ENCODE peak calls at places on chromosomes 13 and 19, in five cellular contexts. One of them, this sample, is unnamed.

GRCh38 chr19:22976248-22976647 is 26.7 kb downstream of the ZNF728 start:
- DNase-seq in cardiac muscle cell: no peak
- DNase-seq in Caco-2: no peak
- DNase-seq in AG04450: no peak
- DNase-seq in heart right ventricle: no peak
- DNase-seq in this sample: no peak

GRCh38 chr19:5059191-5059579 is 90.3 kb downstream of the KDM4B start:
- DNase-seq in cardiac muscle cell: peak
- DNase-seq in Caco-2: no peak
- DNase-seq in AG04450: no peak
- DNase-seq in heart right ventricle: no peak
- DNase-seq in this sample: no peak

GRCh38 chr13:95300625-95301134 is 571 bp downstream of the ABCC4 start:
- DNase-seq in cardiac muscle cell: peak
- DNase-seq in Caco-2: peak
- DNase-seq in AG04450: peak
- DNase-seq in heart right ventricle: peak
- DNase-seq in this sample: peak

GRCh38 chr13:80339841-80340642 is 884 bp downstream of the SPRY2 start:
- DNase-seq in cardiac muscle cell: peak
- DNase-seq in Caco-2: peak
- DNase-seq in AG04450: no peak
- DNase-seq in heart right ventricle: peak
- DNase-seq in this sample: peak

GRCh38 chr13:110546933-110547332 is 14.6 kb downstream of the RAB20 start:
- DNase-seq in cardiac muscle cell: peak
- DNase-seq in Caco-2: peak
- DNase-seq in AG04450: peak
- DNase-seq in heart right ventricle: peak
- DNase-seq in this sample: peak

GRCh38 chr19:45235485-45235884 is 9.7 kb downstream of the EXOC3L2 start:
- DNase-seq in cardiac muscle cell: no peak
- DNase-seq in Caco-2: no peak
- DNase-seq in AG04450: no peak
- DNase-seq in heart right ventricle: no peak
- DNase-seq in this sample: no peak

GRCh38 chr13:28409648-28410047 is 85.3 kb downstream of the FLT1 start:
- DNase-seq in cardiac muscle cell: no peak
- DNase-seq in Caco-2: no peak
- DNase-seq in AG04450: no peak
- DNase-seq in heart right ventricle: no peak
- DNase-seq in this sample: no peak

GRCh38 chr19:14072535-14073231 is at the start of gene MISP3:
- DNase-seq in cardiac muscle cell: no peak
- DNase-seq in Caco-2: peak
- DNase-seq in AG04450: no peak
- DNase-seq in heart right ventricle: peak
- DNase-seq in this sample: peak

GRCh38 chr13:113648218-113648615 is 9.8 kb downstream of the ATP4B start:
- DNase-seq in cardiac muscle cell: no peak
- DNase-seq in Caco-2: peak
- DNase-seq in AG04450: no peak
- DNase-seq in heart right ventricle: no peak
- DNase-seq in this sample: no peak

GRCh38 chr13:73090116-73090811 is 31.5 kb downstream of the KLF5 start:
- DNase-seq in cardiac muscle cell: peak
- DNase-seq in Caco-2: peak
- DNase-seq in AG04450: peak
- DNase-seq in heart right ventricle: no peak
- DNase-seq in this sample: peak

GRCh38 chr13:108961542-108962125 is 332.2 kb downstream of the MYO16 start:
- DNase-seq in cardiac muscle cell: peak
- DNase-seq in Caco-2: no peak
- DNase-seq in AG04450: no peak
- DNase-seq in heart right ventricle: no peak
- DNase-seq in this sample: no peak

GRCh38 chr13:48403151-48403631 is 9.7 kb downstream of the LPAR6 start:
- DNase-seq in cardiac muscle cell: peak
- DNase-seq in Caco-2: no peak
- DNase-seq in AG04450: no peak
- DNase-seq in heart right ventricle: no peak
- DNase-seq in this sample: no peak

GRCh38 chr13:37306778-37307544 is 201.5 kb upstream of the CSNK1A1L start:
- DNase-seq in cardiac muscle cell: peak
- DNase-seq in Caco-2: no peak
- DNase-seq in AG04450: peak
- DNase-seq in heart right ventricle: no peak
- DNase-seq in this sample: peak

GRCh38 chr13:99746857-99747710 is 224.5 kb downstream of the ZIC5 start:
- DNase-seq in cardiac muscle cell: no peak
- DNase-seq in Caco-2: no peak
- DNase-seq in AG04450: no peak
- DNase-seq in heart right ventricle: no peak
- DNase-seq in this sample: no peak

GRCh38 chr13:99335603-99336002 is 28.4 kb upstream of the GPR183 start:
- DNase-seq in cardiac muscle cell: no peak
- DNase-seq in Caco-2: no peak
- DNase-seq in AG04450: no peak
- DNase-seq in heart right ventricle: no peak
- DNase-seq in this sample: no peak

GRCh38 chr19:40445006-40445312 is 824 bp upstream of the SERTAD3 start:
- DNase-seq in cardiac muscle cell: no peak
- DNase-seq in Caco-2: no peak
- DNase-seq in AG04450: no peak
- DNase-seq in heart right ventricle: no peak
- DNase-seq in this sample: no peak

GRCh38 chr19:40445637-40445944 is 1.5 kb upstream of the SERTAD3 start:
- DNase-seq in cardiac muscle cell: no peak
- DNase-seq in Caco-2: no peak
- DNase-seq in AG04450: no peak
- DNase-seq in heart right ventricle: no peak
- DNase-seq in this sample: no peak

GRCh38 chr19:40443131-40443929 is 805 bp downstream of the SERTAD3 start:
- DNase-seq in cardiac muscle cell: peak
- DNase-seq in Caco-2: peak
- DNase-seq in AG04450: peak
- DNase-seq in heart right ventricle: peak
- DNase-seq in this sample: peak

GRCh38 chr19:40443930-40444180 is 280 bp downstream of the SERTAD3 start:
- DNase-seq in cardiac muscle cell: no peak
- DNase-seq in Caco-2: no peak
- DNase-seq in AG04450: no peak
- DNase-seq in heart right ventricle: no peak
- DNase-seq in this sample: no peak

DNA sequence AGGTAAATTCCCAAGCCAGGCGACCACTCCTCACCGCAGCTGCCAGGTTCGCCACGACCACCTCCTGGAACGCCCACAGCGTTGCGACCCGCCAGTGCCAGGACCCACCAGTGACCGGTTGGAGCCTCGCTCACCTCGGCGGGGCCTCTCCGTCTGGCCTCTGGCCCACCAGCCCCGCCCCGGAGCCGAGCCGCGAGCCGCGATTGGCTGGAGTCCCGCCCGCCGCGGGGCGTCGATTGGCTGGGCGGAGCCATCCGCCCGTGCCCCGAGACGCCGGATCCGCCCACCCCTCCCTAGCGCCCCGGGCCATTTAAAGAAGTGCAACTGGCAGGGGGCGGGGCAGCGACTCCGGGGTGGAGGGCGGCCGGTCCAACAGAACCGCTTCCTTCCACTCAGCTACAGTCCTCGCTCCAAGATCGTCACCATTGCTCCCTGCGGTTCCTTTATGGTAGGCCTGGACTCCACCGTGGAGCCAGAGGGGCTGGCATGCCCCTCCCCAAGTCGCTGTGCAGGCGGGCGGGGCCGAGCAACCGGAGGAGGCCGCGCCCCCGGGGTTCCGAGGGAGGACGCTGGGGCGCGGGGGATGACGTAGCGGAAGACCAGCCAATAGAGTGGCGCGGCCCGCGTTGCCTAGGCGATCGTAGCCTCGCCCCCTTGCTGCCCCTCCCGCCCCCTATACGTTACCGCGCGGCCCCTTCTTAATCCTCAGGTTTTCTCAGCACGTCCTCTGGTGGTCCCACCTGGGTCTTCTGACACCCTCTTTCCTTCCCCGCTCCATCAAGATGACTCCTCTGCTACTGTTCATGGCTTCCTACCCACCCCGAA is at the start of gene SERTAD3:
- DNase-seq in cardiac muscle cell: peak
- DNase-seq in Caco-2: peak
- DNase-seq in AG04450: peak
- DNase-seq in heart right ventricle: peak
- DNase-seq in this sample: peak
- TF ChIP-seq CTCF in cardiac muscle cell: peak
- TF ChIP-seq CTCF in Caco-2: no peak
- TF ChIP-seq CTCF in AG04450: no peak
- TF ChIP-seq CTCF in heart right ventricle: peak
- TF ChIP-seq CTCF in this sample: no peak

DNA sequence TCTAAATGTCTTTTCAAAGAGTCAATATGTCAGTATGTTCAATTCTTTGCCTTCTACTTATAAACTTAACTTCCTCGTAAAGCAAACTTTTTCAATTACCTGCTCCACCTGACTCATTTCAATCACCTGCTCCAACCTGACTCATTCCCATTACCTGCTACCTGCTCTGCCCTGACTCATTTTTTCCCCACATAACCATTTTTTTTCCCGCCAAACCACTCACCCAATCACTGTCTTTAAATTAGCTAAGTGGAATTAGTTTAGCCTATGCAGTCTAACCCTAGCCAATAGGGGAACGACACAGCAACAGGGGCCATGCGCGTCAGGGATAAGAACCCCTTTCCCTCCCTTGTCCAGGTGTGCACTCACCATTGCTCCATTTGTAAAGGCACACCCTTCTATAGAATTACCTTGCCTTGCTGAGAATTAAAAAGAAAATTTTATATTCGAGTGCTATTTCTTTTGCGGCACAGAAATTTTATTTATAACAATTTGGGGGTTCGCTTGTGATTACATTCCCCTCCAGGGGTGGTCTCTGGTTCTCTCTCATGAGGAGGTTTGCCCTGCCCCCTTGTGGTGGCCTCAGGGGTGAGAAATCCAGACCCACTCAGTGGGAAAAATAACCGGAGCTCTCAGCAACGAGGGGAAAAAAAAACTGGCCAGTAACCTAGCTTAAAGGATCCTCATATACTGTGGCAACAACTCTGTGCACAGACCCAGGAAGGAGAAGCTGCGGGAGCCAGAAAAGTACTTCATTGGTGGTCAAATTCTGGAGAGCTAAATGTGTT is 193.1 kb downstream of the ZNF486 start:
- DNase-seq in cardiac muscle cell: no peak
- DNase-seq in Caco-2: no peak
- DNase-seq in AG04450: no peak
- DNase-seq in heart right ventricle: no peak
- DNase-seq in this sample: no peak
- TF ChIP-seq CTCF in cardiac muscle cell: no peak
- TF ChIP-seq CTCF in Caco-2: no peak
- TF ChIP-seq CTCF in AG04450: no peak
- TF ChIP-seq CTCF in heart right ventricle: peak
- TF ChIP-seq CTCF in this sample: no peak

GRCh38 chr19:10863107-10863700 is 8.1 kb upstream of the CARM1 start:
- DNase-seq in cardiac muscle cell: peak
- DNase-seq in Caco-2: no peak
- DNase-seq in AG04450: no peak
- DNase-seq in heart right ventricle: no peak
- DNase-seq in this sample: peak

GRCh38 chr19:10858204-10858828 is 10.1 kb downstream of the C19orf38 start:
- DNase-seq in cardiac muscle cell: peak
- DNase-seq in Caco-2: no peak
- DNase-seq in AG04450: no peak
- DNase-seq in heart right ventricle: no peak
- DNase-seq in this sample: no peak

GRCh38 chr19:10862561-10863106 is 8.7 kb upstream of the CARM1 start:
- DNase-seq in cardiac muscle cell: no peak
- DNase-seq in Caco-2: no peak
- DNase-seq in AG04450: no peak
- DNase-seq in heart right ventricle: no peak
- DNase-seq in this sample: no peak

GRCh38 chr19:10864538-10864899 is 6.8 kb upstream of the CARM1 start:
- DNase-seq in cardiac muscle cell: peak
- DNase-seq in Caco-2: peak
- DNase-seq in AG04450: peak
- DNase-seq in heart right ventricle: peak
- DNase-seq in this sample: peak

GRCh38 chr19:10861118-10861651 is 10.2 kb upstream of the CARM1 start:
- DNase-seq in cardiac muscle cell: peak
- DNase-seq in Caco-2: no peak
- DNase-seq in AG04450: no peak
- DNase-seq in heart right ventricle: no peak
- DNase-seq in this sample: peak
- TF ChIP-seq CTCF in cardiac muscle cell: peak
- TF ChIP-seq CTCF in Caco-2: no peak
- TF ChIP-seq CTCF in AG04450: peak
- TF ChIP-seq CTCF in heart right ventricle: peak
- TF ChIP-seq CTCF in this sample: peak

DNA sequence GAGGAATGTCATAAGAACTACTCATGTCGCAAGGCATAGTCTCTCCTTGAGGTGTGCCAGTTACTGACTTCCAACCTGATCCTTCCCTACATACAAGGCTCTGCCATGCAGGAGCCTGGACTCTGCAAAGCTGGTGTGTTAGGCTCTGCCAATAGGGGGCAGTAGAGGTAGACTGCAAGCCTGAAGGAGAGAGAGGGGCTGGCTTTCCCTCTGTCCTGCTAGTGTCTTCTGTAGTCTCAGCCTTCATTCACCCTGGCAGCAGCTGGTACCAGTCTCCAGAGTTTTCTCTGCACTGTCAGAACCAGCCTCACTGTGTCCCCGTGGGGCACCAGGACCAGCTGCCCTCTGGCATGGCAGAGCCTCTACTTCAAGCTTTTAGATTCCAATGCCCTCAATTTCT is 14.5 kb downstream of the SHISA2 start:
- DNase-seq in cardiac muscle cell: peak
- DNase-seq in Caco-2: no peak
- DNase-seq in AG04450: no peak
- DNase-seq in heart right ventricle: no peak
- DNase-seq in this sample: no peak
- TF ChIP-seq CTCF in cardiac muscle cell: peak
- TF ChIP-seq CTCF in Caco-2: peak
- TF ChIP-seq CTCF in AG04450: peak
- TF ChIP-seq CTCF in heart right ventricle: peak
- TF ChIP-seq CTCF in this sample: peak

GRCh38 chr13:78319101-78319627 is 284.2 kb downstream of the POU4F1 start:
- DNase-seq in cardiac muscle cell: no peak
- DNase-seq in Caco-2: no peak
- DNase-seq in AG04450: no peak
- DNase-seq in heart right ventricle: no peak
- DNase-seq in this sample: no peak

GRCh38 chr13:78317030-78317429 is 286.3 kb downstream of the POU4F1 start:
- DNase-seq in cardiac muscle cell: peak
- DNase-seq in Caco-2: no peak
- DNase-seq in AG04450: no peak
- DNase-seq in heart right ventricle: no peak
- DNase-seq in this sample: no peak
- TF ChIP-seq CTCF in cardiac muscle cell: peak
- TF ChIP-seq CTCF in Caco-2: peak
- TF ChIP-seq CTCF in AG04450: peak
- TF ChIP-seq CTCF in heart right ventricle: peak
- TF ChIP-seq CTCF in this sample: no peak

GRCh38 chr13:24493356-24493755 is 19.2 kb downstream of the PARP4 start:
- DNase-seq in cardiac muscle cell: peak
- DNase-seq in Caco-2: no peak
- DNase-seq in AG04450: no peak
- DNase-seq in heart right ventricle: no peak
- DNase-seq in this sample: no peak
- TF ChIP-seq CTCF in cardiac muscle cell: no peak
- TF ChIP-seq CTCF in Caco-2: no peak
- TF ChIP-seq CTCF in AG04450: no peak
- TF ChIP-seq CTCF in heart right ventricle: no peak
- TF ChIP-seq CTCF in this sample: no peak